ENCODE peak calls at places on chromosomes 12 and 14, in ten cellular contexts. V is PC-3; X is stomach; L is A549; J is sigmoid colon; K is CD8-positive, alpha-beta T cell; W is testis; C is ovary; A is psoas muscle; Q is HCT116. M is an unnamed sample.

GRCh38 chr12:46452776-46453175 is 80.2 kb upstream of the SLC38A2 start:
- DNase-seq in V (no peak), X (no peak), L (no peak), J (no peak), K (no peak), W (no peak), C (no peak), A (no peak), Q (no peak), M (no peak)

GRCh38 chr12:114400395-114400794 is 5.5 kb downstream of the TBX5 start:
- DNase-seq in V (no peak), X (no peak), L (no peak), J (peak; percentile 48), K (no peak), W (no peak), C (no peak), A (no peak), Q (no peak), M (no peak)

GRCh38 chr12:132807295-132808222 is 21.1 kb downstream of the GOLGA3 start:
- DNase-seq in V (no peak), X (no peak), L (no peak), J (no peak), K (no peak), W (no peak), C (no peak), A (no peak), Q (no peak), M (no peak)

GRCh38 chr14:101008631-101009336 is 105.3 kb upstream of the RTL1 start:
- DNase-seq in V (no peak), X (no peak), L (no peak), J (no peak), K (no peak), W (no peak), C (peak; percentile 6), A (no peak), Q (no peak), M (no peak)

GRCh38 chr14:99242816-99243795 is 28.9 kb downstream of the BCL11B start:
- DNase-seq in V (no peak), X (no peak), L (no peak), J (no peak), K (peak; percentile 55), W (no peak), C (no peak), A (no peak), Q (no peak), M (no peak)

GRCh38 chr12:107480836-107481608 is 204.6 kb upstream of the PWP1 start:
- DNase-seq in V (no peak), X (no peak), L (no peak), J (no peak), K (no peak), W (no peak), C (no peak), A (no peak), Q (no peak), M (no peak)

GRCh38 chr14:97762386-97762785 is 965.2 kb downstream of the VRK1 start:
- DNase-seq in V (no peak), X (no peak), L (no peak), J (no peak), K (no peak), W (no peak), C (no peak), A (no peak), Q (no peak), M (no peak)

GRCh38 chr12:67425394-67425793 is 156.2 kb downstream of the CAND1 start:
- DNase-seq in V (peak; percentile 51), X (no peak), L (no peak), J (no peak), K (no peak), W (no peak), C (no peak), A (no peak), Q (no peak), M (no peak)

GRCh38 chr12:122980192-122981035 is at the start of gene ARL6IP4:
- DNase-seq in V (peak; percentile 67), X (peak; percentile 70), L (peak; percentile 76), J (no peak), K (peak; percentile 64), W (peak; percentile 63), C (peak; percentile 56), A (peak; percentile 81), Q (no peak), M (peak; percentile 61)

GRCh38 chr14:55843718-55844403 is 263.9 kb downstream of the KTN1 start:
- DNase-seq in V (peak; percentile 57), X (no peak), L (no peak), J (no peak), K (no peak), W (no peak), C (no peak), A (no peak), Q (no peak), M (no peak)
- TF ChIP-seq CTCF in V (peak; percentile 90), X (no peak), L (peak; percentile 52), J (no peak), K (no peak), W (no peak), C (no peak), A (peak; percentile 17), Q (no peak), M (peak; percentile 54)

DNA sequence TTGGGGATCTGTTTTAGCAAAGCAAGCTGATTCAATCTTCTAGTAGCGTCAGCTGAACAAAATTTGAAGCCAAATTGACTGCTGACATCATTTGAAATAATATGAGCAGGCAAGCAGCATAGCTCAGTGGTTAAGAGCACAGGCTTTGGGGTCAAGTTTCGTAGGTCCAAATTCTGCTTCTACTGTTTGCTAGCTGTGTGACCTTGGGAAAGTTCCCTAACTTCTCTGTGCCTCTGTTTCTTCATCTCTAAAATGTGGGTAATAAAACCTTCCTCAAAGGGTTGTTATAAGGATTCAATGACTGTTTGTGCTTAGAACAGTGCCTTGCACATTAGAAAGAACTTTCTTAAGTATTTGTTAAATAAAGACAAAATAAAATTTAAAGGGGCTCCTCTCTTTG is 12.7 kb downstream of the GPR19 start:
- DNase-seq in V (no peak), X (no peak), L (no peak), J (no peak), K (no peak), W (no peak), C (no peak), A (no peak), Q (no peak), M (no peak)
- H3K4me1 ChIP-seq in V (no peaks in the 10 kb centered on the region), X (no peaks in the 10 kb centered on the region), L (no peaks in the 10 kb centered on the region), J (no peaks in the 10 kb centered on the region), K (no peaks in the 10 kb centered on the region), W (no peaks in the 10 kb centered on the region), C (no peaks in the 10 kb centered on the region), A (no peaks in the 10 kb centered on the region), Q (no peaks in the 10 kb centered on the region), M (no peaks in the 10 kb centered on the region)

GRCh38 chr12:63917864-63918742 is 73.6 kb downstream of the SRGAP1 start:
- DNase-seq in V (peak; percentile 99), X (no peak), L (peak; percentile 80), J (no peak), K (no peak), W (no peak), C (no peak), A (no peak), Q (peak; percentile 91), M (no peak)
- H3K4me3 ChIP-seq in V (peak overlapping the region; percentile 55), X (no peak overlapping the region), L (peak overlapping the region; percentile 15), J (no peak overlapping the region), K (no peak overlapping the region), W (no peak overlapping the region), C (no peak overlapping the region), A (no peak overlapping the region), Q (peak overlapping the region; percentile 3), M (no peak overlapping the region)

GRCh38 chr14:59918824-59919581 is 941 bp upstream of the LRRC9 start:
- DNase-seq in V (peak; percentile 71), X (no peak), L (peak; percentile 28), J (no peak), K (no peak), W (peak; percentile 52), C (no peak), A (peak; percentile 46), Q (peak; percentile 16), M (no peak)
- TF ChIP-seq CTCF in V (peak; percentile 94), X (no peak), L (peak; percentile 48), J (no peak), K (peak; percentile 16), W (peak; percentile 35), C (no peak), A (peak; percentile 44), Q (peak; percentile 34), M (peak; percentile 83)